ENCODE peak calls at places on chromosome 3, in seven cellular contexts. P is stimulated activated CD4-positive, alpha-beta T cell treated with anti-CD3 and anti-CD28 coated beads, Interleukin-4, amount 100 ng/mL, for 48 hours; W is thyroid gland; Y is T-helper 1 cell; R is CD8-positive, alpha-beta memory T cell; O is NCI-H1417; F is AG09319. G is an unnamed sample.

GRCh38 chr3:132008841-132009638 is 25.8 kb downstream of the CPNE4 start:
- DNase-seq in P (no peak), W (peak; percentile 45), Y (no peak), R (no peak), O (peak; percentile 95), F (no peak), G (no peak)

GRCh38 chr3:72679540-72680198 is 168.6 kb downstream of the SHQ1 start:
- DNase-seq in P (no peak), W (no peak), Y (no peak), R (no peak), O (no peak), F (no peak), G (no peak)

GRCh38 chr3:31242561-31242960 is 290.2 kb upstream of the STT3B start:
- DNase-seq in P (no peak), W (no peak), Y (no peak), R (no peak), O (no peak), F (no peak), G (no peak)

GRCh38 chr3:104909188-104909587 is 457.5 kb upstream of the ALCAM start:
- DNase-seq in P (no peak), W (peak; percentile 23), Y (no peak), R (no peak), O (peak; percentile 22), F (peak; percentile 20), G (no peak)

GRCh38 chr3:27721717-27722564 is at the start of gene EOMES:
- DNase-seq in P (peak; percentile 50), W (peak; percentile 21), Y (peak; percentile 53), R (peak; percentile 71), O (peak; percentile 17), F (no peak), G (peak; percentile 59)

GRCh38 chr3:168112894-168113293 is 17.2 kb upstream of the GOLIM4 start:
- DNase-seq in P (no peak), W (no peak), Y (no peak), R (no peak), O (no peak), F (no peak), G (no peak)

GRCh38 chr3:171187706-171188290 is 161.3 kb upstream of the SLC2A2 start:
- DNase-seq in P (no peak), W (peak; percentile 8), Y (no peak), R (no peak), O (peak; percentile 39), F (no peak), G (no peak)

GRCh38 chr3:42544492-42545283 is 37.1 kb downstream of the SEC22C start:
- DNase-seq in P (no peak), W (peak; percentile 71), Y (no peak), R (no peak), O (peak; percentile 6), F (no peak), G (no peak)

GRCh38 chr3:122560680-122561079 is 3.4 kb downstream of the PARP9 start:
- DNase-seq in P (no peak), W (peak; percentile 55), Y (peak; percentile 23), R (peak; percentile 34), O (peak; percentile 53), F (no peak), G (peak; percentile 39)

GRCh38 chr3:71873093-71873611 is 88.2 kb upstream of the PROK2 start:
- DNase-seq in P (no peak), W (peak; percentile 57), Y (no peak), R (no peak), O (no peak), F (no peak), G (no peak)

GRCh38 chr3:69179740-69180372 is 57.5 kb upstream of the LMOD3 start:
- DNase-seq in P (no peak), W (no peak), Y (no peak), R (no peak), O (no peak), F (no peak), G (no peak)

G was measured in T-helper 9 cell.